ENCODE peak calls at places on chromosomes 12 and 14, in seven cellular contexts. W, O, P, F, E, H and D are unnamed samples.

GRCh38 chr12:107494331-107494730 is 191.3 kb upstream of the PWP1 start:
- DNase-seq in W (no peak), O (no peak), P (no peak), F (no peak), E (no peak), H (no peak), D (no peak)

GRCh38 chr12:108850854-108851573 is 6.4 kb downstream of the SSH1 start:
- DNase-seq in W (peak), O (peak), P (no peak), F (no peak), E (no peak), H (no peak), D (no peak)

GRCh38 chr12:1758887-1759286 is 61.5 kb upstream of the LRTM2 start:
- DNase-seq in W (no peak), O (no peak), P (no peak), F (no peak), E (no peak), H (no peak), D (no peak)

GRCh38 chr14:34766060-34766459 is 51.7 kb upstream of the CFL2 start:
- DNase-seq in W (no peak), O (no peak), P (no peak), F (no peak), E (no peak), H (no peak), D (no peak)

GRCh38 chr12:113161415-113162016 is 12.0 kb downstream of the CFAP73 start:
- DNase-seq in W (peak), O (no peak), P (peak), F (peak), E (peak), H (no peak), D (no peak)

GRCh38 chr12:118271199-118271598 is 101.5 kb downstream of the TAOK3 start:
- DNase-seq in W (no peak), O (no peak), P (no peak), F (no peak), E (no peak), H (no peak), D (no peak)

GRCh38 chr12:30110970-30111586 is 327.3 kb upstream of the TMTC1 start:
- DNase-seq in W (no peak), O (no peak), P (no peak), F (no peak), E (no peak), H (no peak), D (no peak)

GRCh38 chr14:73833530-73834257 is 17.9 kb upstream of the PTGR2 start:
- DNase-seq in W (no peak), O (no peak), P (peak), F (no peak), E (no peak), H (no peak), D (no peak)

GRCh38 chr12:23885396-23885795 is 64.1 kb downstream of the SOX5 start:
- DNase-seq in W (no peak), O (no peak), P (no peak), F (no peak), E (no peak), H (no peak), D (no peak)

GRCh38 chr12:55996201-55996714 is 818 bp upstream of the SUOX start:
- DNase-seq in W (peak), O (peak), P (peak), F (no peak), E (peak), H (no peak), D (no peak)

GRCh38 chr14:96512602-96513397 is 10.6 kb downstream of the PAPOLA start:
- DNase-seq in W (no peak), O (no peak), P (no peak), F (no peak), E (no peak), H (no peak), D (no peak)

GRCh38 chr12:118680361-118680963 is 300.9 kb upstream of the SRRM4 start:
- DNase-seq in W (no peak), O (no peak), P (no peak), F (no peak), E (peak), H (no peak), D (no peak)

GRCh38 chr12:52280319-52280795 is 5.9 kb downstream of the KRT86 start:
- DNase-seq in W (peak), O (peak), P (no peak), F (no peak), E (no peak), H (peak), D (peak)

GRCh38 chr12:13777374-13777773 is 204.0 kb downstream of the GRIN2B start:
- DNase-seq in W (no peak), O (no peak), P (no peak), F (no peak), E (no peak), H (no peak), D (no peak)

GRCh38 chr14:75242546-75243273 is 35.9 kb upstream of the FOS start:
- DNase-seq in W (no peak), O (no peak), P (no peak), F (no peak), E (no peak), H (no peak), D (peak)

GRCh38 chr14:101465795-101466448 is 95.4 kb upstream of the DIO3 start:
- DNase-seq in W (no peak), O (peak), P (no peak), F (no peak), E (no peak), H (no peak), D (no peak)

GRCh38 chr12:56600753-56601152 is 29.4 kb downstream of the BAZ2A start:
- DNase-seq in W (no peak), O (no peak), P (no peak), F (no peak), E (no peak), H (no peak), D (no peak)

GRCh38 chr14:54572316-54572715 is 5.4 kb downstream of the SAMD4A start:
- DNase-seq in W (no peak), O (no peak), P (no peak), F (peak), E (no peak), H (no peak), D (no peak)

GRCh38 chr12:30837595-30837994 is 82.8 kb upstream of the CAPRIN2 start:
- DNase-seq in W (no peak), O (no peak), P (no peak), F (no peak), E (no peak), H (no peak), D (no peak)

GRCh38 chr12:54393350-54393655 is 8.8 kb upstream of the ZNF385A start:
- DNase-seq in W (no peak), O (no peak), P (no peak), F (no peak), E (no peak), H (no peak), D (no peak)

GRCh38 chr12:53499261-53500118 is at the start of gene MAP3K12:
- DNase-seq in W (peak), O (no peak), P (peak), F (no peak), E (peak), H (no peak), D (no peak)

GRCh38 chr12:22396735-22397134 is 62.2 kb upstream of the ST8SIA1 start:
- DNase-seq in W (no peak), O (no peak), P (no peak), F (no peak), E (no peak), H (no peak), D (no peak)

GRCh38 chr14:92792885-92793284 is 1.2 kb upstream of the GOLGA5 start:
- DNase-seq in W (no peak), O (no peak), P (no peak), F (no peak), E (no peak), H (no peak), D (no peak)

GRCh38 chr12:98733667-98734350 is 88.7 kb downstream of the APAF1 start:
- DNase-seq in W (no peak), O (no peak), P (no peak), F (no peak), E (no peak), H (no peak), D (no peak)

GRCh38 chr14:99211410-99211809 is 60.6 kb downstream of the BCL11B start:
- DNase-seq in W (no peak), O (no peak), P (no peak), F (no peak), E (no peak), H (no peak), D (no peak)

GRCh38 chr14:99212199-99212598 is 59.8 kb downstream of the BCL11B start:
- DNase-seq in W (no peak), O (no peak), P (no peak), F (no peak), E (no peak), H (no peak), D (no peak)

GRCh38 chr14:99213101-99213500 is 58.9 kb downstream of the BCL11B start:
- DNase-seq in W (no peak), O (no peak), P (no peak), F (no peak), E (no peak), H (no peak), D (no peak)

GRCh38 chr14:99213603-99214002 is 58.4 kb downstream of the BCL11B start:
- DNase-seq in W (no peak), O (no peak), P (no peak), F (no peak), E (no peak), H (no peak), D (no peak)

DNA sequence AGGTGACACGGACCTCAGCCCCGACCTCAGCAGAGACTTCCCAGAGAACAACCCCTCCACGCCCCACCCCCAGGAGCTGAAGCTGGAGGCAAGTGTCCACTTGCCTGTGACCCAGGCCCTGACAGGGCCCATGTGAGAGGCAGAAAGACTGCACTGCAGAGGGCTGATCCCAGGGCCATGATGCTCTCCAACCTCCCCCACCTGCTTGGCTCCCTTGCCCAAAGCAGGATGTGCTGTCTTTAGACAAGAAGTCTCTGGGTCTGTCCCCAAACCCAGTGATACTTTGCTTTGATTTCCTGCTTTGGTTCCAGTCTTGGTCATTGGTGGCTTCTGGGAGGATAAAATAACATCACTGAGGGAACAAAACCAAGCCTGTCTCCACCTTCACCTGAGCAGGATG is 59.4 kb downstream of the BCL11B start:
- DNase-seq in W (no peak), O (no peak), P (no peak), F (no peak), E (no peak), H (no peak), D (no peak)
- H3K27ac ChIP-seq in W (no peak), O (no peak), P (no peak), F (no peak), E (no peak), H (no peak), D (no peak)

GRCh38 chr12:110175201-110175600 is 51.0 kb downstream of the IFT81 start:
- DNase-seq in W (no peak), O (no peak), P (no peak), F (no peak), E (no peak), H (no peak), D (no peak)
- H3K27ac ChIP-seq in W (no peak), O (peak), P (no peak), F (no peak), E (no peak), H (no peak), D (no peak)

GRCh38 chr12:132506328-132506727 is 16.4 kb downstream of the FBRSL1 start:
- DNase-seq in W (no peak), O (no peak), P (no peak), F (no peak), E (no peak), H (no peak), D (no peak)
- H3K27ac ChIP-seq in W (no peak), O (peak), P (no peak), F (no peak), E (no peak), H (peak), D (no peak)

GRCh38 chr14:105376521-105377440 is 21.6 kb upstream of the TEX22 start:
- DNase-seq in W (no peak), O (no peak), P (no peak), F (no peak), E (no peak), H (no peak), D (no peak)
- H3K27ac ChIP-seq in W (no peak), O (no peak), P (no peak), F (no peak), E (no peak), H (no peak), D (no peak)

DNA sequence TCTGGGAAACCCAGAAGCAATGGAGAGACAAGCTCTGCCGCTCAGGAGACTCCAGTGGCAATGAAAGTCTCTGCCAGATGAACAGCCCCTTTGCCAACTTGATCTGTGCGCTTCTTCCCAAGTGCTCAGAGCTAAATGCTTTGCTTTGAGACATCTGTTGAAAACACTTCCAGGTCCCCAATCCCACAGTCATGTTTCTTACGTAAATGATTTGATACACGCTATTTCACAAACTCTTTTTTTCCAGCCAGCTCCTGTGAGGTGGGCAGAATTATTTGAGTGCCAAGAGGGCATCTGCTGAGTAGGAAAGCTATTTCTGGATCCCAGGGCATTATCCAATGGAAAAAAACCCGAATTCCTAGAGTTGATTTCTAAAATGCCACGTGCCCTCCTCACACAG is 147.6 kb downstream of the RIMBP2 start:
- DNase-seq in W (no peak), O (no peak), P (no peak), F (no peak), E (no peak), H (no peak), D (no peak)
- H3K27ac ChIP-seq in W (no peak), O (no peak), P (no peak), F (no peak), E (no peak), H (no peak), D (no peak)

DNA sequence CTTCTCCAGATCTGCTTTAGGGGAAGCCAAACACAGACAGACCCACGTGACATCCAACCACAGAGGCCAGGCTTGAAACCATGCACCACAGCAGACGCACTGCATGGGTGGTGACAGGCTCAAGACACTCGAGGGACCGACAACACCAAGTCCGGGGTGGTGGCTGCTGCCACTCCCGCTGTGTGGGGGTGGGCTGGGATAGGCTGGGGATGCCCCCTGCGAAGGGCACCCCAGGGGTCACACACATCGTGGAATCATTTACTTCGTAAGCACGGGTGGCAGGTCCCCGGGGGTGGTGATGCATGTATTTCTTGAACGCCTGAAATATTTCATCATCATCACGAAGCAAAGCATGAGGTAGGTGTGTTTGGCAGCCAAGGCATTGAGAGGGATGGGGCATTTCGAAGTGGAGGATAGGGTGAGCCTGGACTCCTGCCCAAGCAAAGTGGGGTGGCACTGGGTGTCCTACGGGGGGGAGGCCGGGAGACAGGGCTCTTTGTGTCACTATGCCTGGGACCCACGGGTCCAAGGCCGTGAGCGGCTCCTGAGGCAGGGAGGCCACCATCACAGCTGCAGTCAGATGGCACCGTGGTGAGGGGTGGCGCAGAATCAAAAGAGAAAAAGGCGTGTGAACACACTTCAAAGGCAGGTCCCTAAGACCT is 66.7 kb upstream of the RFLNA start:
- DNase-seq in W (no peak), O (no peak), P (no peak), F (no peak), E (no peak), H (no peak), D (no peak)
- H3K27ac ChIP-seq in W (no peak), O (no peak), P (no peak), F (no peak), E (no peak), H (no peak), D (no peak)

GRCh38 chr14:81371802-81372201 is 28.3 kb downstream of the STON2 start:
- DNase-seq in W (no peak), O (no peak), P (no peak), F (no peak), E (no peak), H (no peak), D (no peak)

GRCh38 chr14:81363746-81364400 is 36.3 kb downstream of the STON2 start:
- DNase-seq in W (no peak), O (no peak), P (no peak), F (no peak), E (no peak), H (no peak), D (no peak)

GRCh38 chr14:81366884-81367283 is 33.2 kb downstream of the STON2 start:
- DNase-seq in W (no peak), O (no peak), P (no peak), F (no peak), E (no peak), H (no peak), D (no peak)

GRCh38 chr14:81366259-81366658 is 33.9 kb downstream of the STON2 start:
- DNase-seq in W (peak), O (no peak), P (no peak), F (no peak), E (no peak), H (no peak), D (peak)
- H3K27ac ChIP-seq in W (no peak), O (no peak), P (peak), F (no peak), E (no peak), H (peak), D (no peak)

DNA sequence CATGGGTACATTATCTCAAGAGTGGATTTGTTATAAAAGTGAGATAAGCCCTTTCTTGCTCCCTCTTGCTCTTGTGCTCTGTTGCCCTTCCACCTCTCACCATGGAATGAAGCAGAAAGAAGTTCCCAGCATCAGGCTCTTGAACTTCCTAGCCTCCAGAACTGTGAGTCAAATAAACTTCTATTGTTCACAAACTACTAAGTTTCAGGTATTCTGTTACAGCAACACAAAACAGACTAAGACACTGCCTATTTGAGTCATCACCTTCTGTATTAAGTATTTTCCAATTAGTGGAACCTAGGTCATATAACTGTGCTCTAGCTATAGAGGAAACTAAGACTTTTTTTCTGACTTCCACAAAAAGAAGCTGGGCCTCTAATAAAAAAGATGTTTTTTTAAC is 201.2 kb upstream of the FOXG1 start:
- DNase-seq in W (no peak), O (no peak), P (no peak), F (no peak), E (no peak), H (no peak), D (peak)
- H3K27ac ChIP-seq in W (no peak), O (no peak), P (no peak), F (no peak), E (no peak), H (no peak), D (no peak)

GRCh38 chr14:23537351-23538048 is 14.1 kb downstream of the ZFHX2 start:
- DNase-seq in W (no peak), O (no peak), P (no peak), F (no peak), E (no peak), H (no peak), D (no peak)

GRCh38 chr14:23539209-23539866 is 12.2 kb downstream of the ZFHX2 start:
- DNase-seq in W (peak), O (no peak), P (no peak), F (no peak), E (peak), H (no peak), D (no peak)

GRCh38 chr14:23538049-23538718 is 13.4 kb downstream of the ZFHX2 start:
- DNase-seq in W (no peak), O (no peak), P (no peak), F (no peak), E (no peak), H (no peak), D (no peak)

GRCh38 chr14:23539867-23540469 is 11.6 kb downstream of the ZFHX2 start:
- DNase-seq in W (no peak), O (no peak), P (no peak), F (no peak), E (no peak), H (no peak), D (no peak)

DNA sequence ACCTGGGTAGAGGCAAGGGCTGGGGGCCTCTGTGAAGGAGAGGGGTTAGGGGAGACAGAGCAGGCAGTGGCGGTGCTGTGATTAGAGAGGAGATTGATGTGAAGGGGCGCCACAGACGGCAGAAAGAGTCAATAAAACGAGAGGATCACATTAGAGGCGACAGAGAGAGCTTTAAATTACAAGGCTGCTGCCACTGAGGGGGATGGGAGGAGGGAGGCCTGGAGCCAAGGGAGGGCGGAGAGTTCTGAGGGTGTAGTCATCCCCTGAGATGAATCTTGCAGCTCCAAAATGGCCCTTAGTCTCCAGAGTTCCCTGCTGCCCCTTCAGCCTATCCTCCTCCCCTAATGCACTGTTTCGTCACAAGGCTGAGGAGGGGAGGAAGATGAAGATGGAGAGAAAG is 12.8 kb downstream of the ZFHX2 start:
- DNase-seq in W (no peak), O (no peak), P (no peak), F (no peak), E (no peak), H (no peak), D (no peak)
- H3K27ac ChIP-seq in W (no peak), O (no peak), P (peak), F (peak), E (peak), H (no peak), D (no peak)

DNA sequence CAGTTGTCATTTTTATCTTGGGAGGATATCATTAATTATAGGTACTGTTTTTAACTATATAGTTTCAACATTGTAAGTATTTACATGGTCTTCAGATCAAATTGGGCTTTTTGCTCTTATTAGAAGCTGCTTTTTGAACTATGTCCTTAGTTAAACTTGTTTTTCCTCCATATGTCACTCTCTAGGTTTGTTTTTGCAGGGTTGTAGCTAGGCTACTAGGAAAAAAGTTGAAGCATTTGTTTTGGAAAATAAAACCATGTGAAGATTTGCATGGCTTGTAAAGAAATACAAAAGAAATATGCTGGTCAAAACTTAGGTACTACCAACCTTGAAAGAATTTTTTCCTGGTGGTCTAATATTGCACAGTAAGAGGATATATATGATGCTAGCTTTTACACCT is 3.4 kb downstream of the ARID2 start:
- DNase-seq in W (no peak), O (no peak), P (no peak), F (no peak), E (no peak), H (no peak), D (no peak)
- H3K27ac ChIP-seq in W (no peak), O (peak), P (peak), F (no peak), E (no peak), H (peak), D (peak)